ENCODE peak calls at places on chromosome 19, in ten cellular contexts. K, D, Q, H, T, P, F, A, R and U are unnamed samples.
A peak's percentile ranks its signal among the peaks of the same experiment; 100 is the strongest.

GRCh38 chr19:41595258-41595889 is 19.4 kb downstream of the CEACAM21 start:
- DNase-seq in K (peak; percentile 53), D (peak; percentile 68), Q (peak; percentile 64), H (peak; percentile 88), T (peak; percentile 61), P (peak; percentile 63), F (no peak), A (peak; percentile 83), R (no peak), U (peak; percentile 38)

GRCh38 chr19:12793290-12794195 is 2.3 kb downstream of the JUNB start:
- DNase-seq in K (peak; percentile 94), D (peak; percentile 87), Q (peak; percentile 96), H (peak; percentile 90), T (peak; percentile 94), P (peak; percentile 89), F (peak; percentile 98), A (peak; percentile 75), R (peak; percentile 99), U (peak; percentile 94)

GRCh38 chr19:2288743-2289713 is 7.1 kb upstream of the PEAK3 start:
- DNase-seq in K (no peak), D (no peak), Q (no peak), H (no peak), T (no peak), P (no peak), F (no peak), A (no peak), R (no peak), U (no peak)

GRCh38 chr19:14890616-14891379 is 4.9 kb upstream of the OR7A17 start:
- DNase-seq in K (no peak), D (no peak), Q (no peak), H (no peak), T (no peak), P (no peak), F (no peak), A (no peak), R (no peak), U (no peak)

GRCh38 chr19:17468302-17469091 is 1.8 kb upstream of the SLC27A1 start:
- DNase-seq in K (peak; percentile 78), D (no peak), Q (no peak), H (no peak), T (no peak), P (peak; percentile 26), F (peak; percentile 76), A (no peak), R (no peak), U (peak; percentile 72)

GRCh38 chr19:14413765-14414171 is 5.4 kb downstream of the DDX39A start:
- DNase-seq in K (no peak), D (no peak), Q (no peak), H (no peak), T (no peak), P (no peak), F (no peak), A (no peak), R (no peak), U (no peak)

GRCh38 chr19:4487572-4487971 is 15.5 kb downstream of the HDGFL2 start:
- DNase-seq in K (no peak), D (no peak), Q (no peak), H (no peak), T (no peak), P (no peak), F (no peak), A (no peak), R (no peak), U (no peak)

GRCh38 chr19:2469102-2469914 is 6.6 kb upstream of the GADD45B start:
- DNase-seq in K (peak; percentile 50), D (no peak), Q (no peak), H (no peak), T (no peak), P (no peak), F (no peak), A (no peak), R (no peak), U (peak; percentile 77)

GRCh38 chr19:55212447-55212846 is 3.1 kb upstream of the PTPRH start:
- DNase-seq in K (no peak), D (peak; percentile 40), Q (no peak), H (peak; percentile 91), T (peak; percentile 37), P (no peak), F (no peak), A (no peak), R (no peak), U (no peak)

GRCh38 chr19:51110666-51110971 is 2.4 kb upstream of the CTU1 start:
- DNase-seq in K (no peak), D (no peak), Q (no peak), H (no peak), T (no peak), P (no peak), F (no peak), A (no peak), R (no peak), U (no peak)

GRCh38 chr19:18029617-18030338 is 21.8 kb downstream of the ARRDC2 start:
- DNase-seq in K (peak; percentile 58), D (no peak), Q (no peak), H (peak; percentile 56), T (no peak), P (no peak), F (no peak), A (no peak), R (no peak), U (peak; percentile 92)

GRCh38 chr19:43552198-43552450 is 19.1 kb downstream of the ZNF575 start:
- DNase-seq in K (no peak), D (no peak), Q (no peak), H (no peak), T (no peak), P (no peak), F (no peak), A (no peak), R (no peak), U (no peak)

GRCh38 chr19:5231857-5232503 is 108.6 kb downstream of the PTPRS start:
- DNase-seq in K (no peak), D (no peak), Q (no peak), H (no peak), T (no peak), P (no peak), F (no peak), A (no peak), R (no peak), U (no peak)

GRCh38 chr19:2668188-2668763 is 34.2 kb downstream of the GNG7 start:
- DNase-seq in K (no peak), D (no peak), Q (no peak), H (no peak), T (peak; percentile 67), P (no peak), F (no peak), A (no peak), R (no peak), U (no peak)

GRCh38 chr19:52603558-52604207 is 33.6 kb downstream of the ZNF701 start:
- DNase-seq in K (no peak), D (no peak), Q (no peak), H (no peak), T (no peak), P (no peak), F (no peak), A (no peak), R (peak; percentile 35), U (no peak)

GRCh38 chr19:7554990-7555864 is 19.7 kb downstream of the PNPLA6 start:
- DNase-seq in K (no peak), D (no peak), Q (no peak), H (no peak), T (no peak), P (no peak), F (peak; percentile 87), A (no peak), R (no peak), U (peak; percentile 53)

GRCh38 chr19:29971002-29971401 is 29.0 kb downstream of the URI1 start:
- DNase-seq in K (no peak), D (no peak), Q (no peak), H (no peak), T (no peak), P (no peak), F (no peak), A (no peak), R (no peak), U (no peak)

GRCh38 chr19:31350693-31351211 is 1.5 kb upstream of the TSHZ3 start:
- DNase-seq in K (peak; percentile 64), D (no peak), Q (no peak), H (peak; percentile 53), T (peak; percentile 9), P (peak; percentile 35), F (peak; percentile 93), A (no peak), R (no peak), U (peak; percentile 67)

GRCh38 chr19:7953060-7953459 is 9.6 kb upstream of the TIMM44 start:
- DNase-seq in K (no peak), D (no peak), Q (no peak), H (no peak), T (no peak), P (no peak), F (no peak), A (no peak), R (no peak), U (no peak)

GRCh38 chr19:35266904-35267817 is 1.6 kb upstream of the USF2 start:
- DNase-seq in K (peak; percentile 70), D (peak; percentile 20), Q (no peak), H (peak; percentile 36), T (no peak), P (peak; percentile 35), F (peak; percentile 90), A (no peak), R (peak; percentile 91), U (peak; percentile 63)

GRCh38 chr19:10352764-10353671 is 13.6 kb upstream of the ICAM3 start:
- DNase-seq in K (peak; percentile 85), D (no peak), Q (no peak), H (no peak), T (no peak), P (no peak), F (peak; percentile 80), A (no peak), R (no peak), U (peak; percentile 70)

GRCh38 chr19:907183-907853 is 5.7 kb downstream of the R3HDM4 start:
- DNase-seq in K (no peak), D (no peak), Q (no peak), H (no peak), T (peak; percentile 55), P (no peak), F (peak; percentile 45), A (no peak), R (no peak), U (peak; percentile 23)

GRCh38 chr19:54418930-54419800 is 3.9 kb downstream of the TTYH1 start:
- DNase-seq in K (no peak), D (no peak), Q (no peak), H (no peak), T (no peak), P (no peak), F (no peak), A (no peak), R (no peak), U (no peak)

GRCh38 chr19:35557539-35558399 is 5.7 kb downstream of the ATP4A start:
- DNase-seq in K (peak; percentile 71), D (no peak), Q (peak; percentile 45), H (no peak), T (peak; percentile 71), P (peak; percentile 93), F (peak; percentile 93), A (no peak), R (no peak), U (peak; percentile 80)